ENCODE peak calls at places on chromosomes 4 and X, in seven cellular contexts. One of them, this sample, is unnamed.

GRCh38 chr4:72313121-72313520 is 255.9 kb downstream of the ADAMTS3 start:
- DNase-seq in NCI-H2081: no peak
- DNase-seq in adipocyte: no peak
- DNase-seq in Kasumi-1: no peak
- DNase-seq in Peyer's patch: no peak
- DNase-seq in progenitor cell of endocrine pancreas: no peak
- DNase-seq in CD8-positive, alpha-beta memory T cell: no peak
- DNase-seq in this sample: peak

GRCh38 chrX:50903387-50904027 is 7.0 kb upstream of the BMP15 start:
- DNase-seq in NCI-H2081: no peak
- DNase-seq in adipocyte: peak
- DNase-seq in Kasumi-1: peak
- DNase-seq in Peyer's patch: no peak
- DNase-seq in progenitor cell of endocrine pancreas: peak
- DNase-seq in CD8-positive, alpha-beta memory T cell: no peak
- DNase-seq in this sample: no peak

GRCh38 chrX:8879750-8880149 is 78.6 kb upstream of the FAM9A start:
- DNase-seq in NCI-H2081: no peak
- DNase-seq in adipocyte: no peak
- DNase-seq in Kasumi-1: no peak
- DNase-seq in Peyer's patch: no peak
- DNase-seq in progenitor cell of endocrine pancreas: no peak
- DNase-seq in CD8-positive, alpha-beta memory T cell: peak
- DNase-seq in this sample: no peak

GRCh38 chrX:56281789-56282188 is 49.6 kb downstream of the KLF8 start:
- DNase-seq in NCI-H2081: peak
- DNase-seq in adipocyte: peak
- DNase-seq in Kasumi-1: peak
- DNase-seq in Peyer's patch: no peak
- DNase-seq in progenitor cell of endocrine pancreas: no peak
- DNase-seq in CD8-positive, alpha-beta memory T cell: peak
- DNase-seq in this sample: no peak

GRCh38 chr4:79697444-79697843 is 289.4 kb upstream of the GK2 start:
- DNase-seq in NCI-H2081: no peak
- DNase-seq in adipocyte: no peak
- DNase-seq in Kasumi-1: no peak
- DNase-seq in Peyer's patch: no peak
- DNase-seq in progenitor cell of endocrine pancreas: no peak
- DNase-seq in CD8-positive, alpha-beta memory T cell: no peak
- DNase-seq in this sample: no peak

GRCh38 chrX:9581771-9582396 is 117.0 kb downstream of the TBL1X start:
- DNase-seq in NCI-H2081: no peak
- DNase-seq in adipocyte: no peak
- DNase-seq in Kasumi-1: no peak
- DNase-seq in Peyer's patch: no peak
- DNase-seq in progenitor cell of endocrine pancreas: no peak
- DNase-seq in CD8-positive, alpha-beta memory T cell: no peak
- DNase-seq in this sample: no peak

GRCh38 chr4:114599231-114600065 is 841 bp downstream of the UGT8 start:
- DNase-seq in NCI-H2081: peak
- DNase-seq in adipocyte: peak
- DNase-seq in Kasumi-1: no peak
- DNase-seq in Peyer's patch: peak
- DNase-seq in progenitor cell of endocrine pancreas: no peak
- DNase-seq in CD8-positive, alpha-beta memory T cell: no peak
- DNase-seq in this sample: peak

GRCh38 chrX:13013353-13014110 is 30.9 kb downstream of the FAM9C start:
- DNase-seq in NCI-H2081: peak
- DNase-seq in adipocyte: no peak
- DNase-seq in Kasumi-1: peak
- DNase-seq in Peyer's patch: peak
- DNase-seq in progenitor cell of endocrine pancreas: no peak
- DNase-seq in CD8-positive, alpha-beta memory T cell: peak
- DNase-seq in this sample: no peak

GRCh38 chrX:100264200-100264599 is 145.9 kb downstream of the PCDH19 start:
- DNase-seq in NCI-H2081: no peak
- DNase-seq in adipocyte: no peak
- DNase-seq in Kasumi-1: no peak
- DNase-seq in Peyer's patch: no peak
- DNase-seq in progenitor cell of endocrine pancreas: no peak
- DNase-seq in CD8-positive, alpha-beta memory T cell: no peak
- DNase-seq in this sample: no peak

GRCh38 chr4:27828843-27829242 is 968.2 kb downstream of the STIM2 start:
- DNase-seq in NCI-H2081: no peak
- DNase-seq in adipocyte: no peak
- DNase-seq in Kasumi-1: no peak
- DNase-seq in Peyer's patch: no peak
- DNase-seq in progenitor cell of endocrine pancreas: no peak
- DNase-seq in CD8-positive, alpha-beta memory T cell: no peak
- DNase-seq in this sample: no peak

GRCh38 chr4:163620738-163621137 is 126.2 kb downstream of the TMA16 start:
- DNase-seq in NCI-H2081: no peak
- DNase-seq in adipocyte: no peak
- DNase-seq in Kasumi-1: no peak
- DNase-seq in Peyer's patch: no peak
- DNase-seq in progenitor cell of endocrine pancreas: no peak
- DNase-seq in CD8-positive, alpha-beta memory T cell: no peak
- DNase-seq in this sample: no peak

GRCh38 chrX:132022115-132022862 is 813 bp upstream of the STK26 start:
- DNase-seq in NCI-H2081: no peak
- DNase-seq in adipocyte: peak
- DNase-seq in Kasumi-1: peak
- DNase-seq in Peyer's patch: no peak
- DNase-seq in progenitor cell of endocrine pancreas: no peak
- DNase-seq in CD8-positive, alpha-beta memory T cell: peak
- DNase-seq in this sample: no peak

GRCh38 chr4:53929311-53929710 is 135.1 kb downstream of the CHIC2 start:
- DNase-seq in NCI-H2081: no peak
- DNase-seq in adipocyte: no peak
- DNase-seq in Kasumi-1: no peak
- DNase-seq in Peyer's patch: no peak
- DNase-seq in progenitor cell of endocrine pancreas: no peak
- DNase-seq in CD8-positive, alpha-beta memory T cell: no peak
- DNase-seq in this sample: no peak

GRCh38 chr4:152643153-152644035 is 36.4 kb downstream of the TMEM154 start:
- DNase-seq in NCI-H2081: no peak
- DNase-seq in adipocyte: no peak
- DNase-seq in Kasumi-1: peak
- DNase-seq in Peyer's patch: peak
- DNase-seq in progenitor cell of endocrine pancreas: no peak
- DNase-seq in CD8-positive, alpha-beta memory T cell: no peak
- DNase-seq in this sample: peak

GRCh38 chrX:152813211-152813610 is 17.3 kb downstream of the CETN2 start:
- DNase-seq in NCI-H2081: no peak
- DNase-seq in adipocyte: no peak
- DNase-seq in Kasumi-1: no peak
- DNase-seq in Peyer's patch: no peak
- DNase-seq in progenitor cell of endocrine pancreas: no peak
- DNase-seq in CD8-positive, alpha-beta memory T cell: no peak
- DNase-seq in this sample: no peak

GRCh38 chrX:121641560-121641959 is 594.1 kb downstream of the GLUD2 start:
- DNase-seq in NCI-H2081: no peak
- DNase-seq in adipocyte: peak
- DNase-seq in Kasumi-1: no peak
- DNase-seq in Peyer's patch: no peak
- DNase-seq in progenitor cell of endocrine pancreas: no peak
- DNase-seq in CD8-positive, alpha-beta memory T cell: no peak
- DNase-seq in this sample: no peak

GRCh38 chr4:61199869-61200194 is 294 bp upstream of the ADGRL3 start:
- DNase-seq in NCI-H2081: no peak
- DNase-seq in adipocyte: no peak
- DNase-seq in Kasumi-1: peak
- DNase-seq in Peyer's patch: no peak
- DNase-seq in progenitor cell of endocrine pancreas: no peak
- DNase-seq in CD8-positive, alpha-beta memory T cell: no peak
- DNase-seq in this sample: no peak

GRCh38 chr4:40388248-40388647 is 53.1 kb downstream of the CHRNA9 start:
- DNase-seq in NCI-H2081: no peak
- DNase-seq in adipocyte: no peak
- DNase-seq in Kasumi-1: peak
- DNase-seq in Peyer's patch: no peak
- DNase-seq in progenitor cell of endocrine pancreas: no peak
- DNase-seq in CD8-positive, alpha-beta memory T cell: no peak
- DNase-seq in this sample: peak

GRCh38 chr4:123547167-123547817 is 150.7 kb downstream of the SPRY1 start:
- DNase-seq in NCI-H2081: no peak
- DNase-seq in adipocyte: no peak
- DNase-seq in Kasumi-1: no peak
- DNase-seq in Peyer's patch: no peak
- DNase-seq in progenitor cell of endocrine pancreas: peak
- DNase-seq in CD8-positive, alpha-beta memory T cell: no peak
- DNase-seq in this sample: peak

GRCh38 chrX:27765718-27766117 is 42.1 kb upstream of the MAGEB10 start:
- DNase-seq in NCI-H2081: no peak
- DNase-seq in adipocyte: no peak
- DNase-seq in Kasumi-1: no peak
- DNase-seq in Peyer's patch: no peak
- DNase-seq in progenitor cell of endocrine pancreas: no peak
- DNase-seq in CD8-positive, alpha-beta memory T cell: no peak
- DNase-seq in this sample: no peak

This sample was measured in upper lobe of left lung.